ENCODE peak calls at places on chromosome 17, in ten cellular contexts. Q is fibroblast of lung, C is mucosa of descending colon, Z is colonic mucosa, F is ACHN, O is Daoy, A is T47D, G is A549, J is SW480, R is GM13977. V is an unnamed sample.

GRCh38 chr17:19979917-19980770 is 2.5 kb upstream of the AKAP10 start:
- DNase-seq in Q (no peak), C (peak; percentile 20), Z (peak; percentile 19), F (no peak), O (no peak), A (no peak), G (no peak), J (no peak), R (no peak), V (no peak)

GRCh38 chr17:35222452-35222851 is 20.4 kb upstream of the SLFN5 start:
- DNase-seq in Q (no peak), C (no peak), Z (no peak), F (no peak), O (no peak), A (no peak), G (no peak), J (no peak), R (no peak), V (no peak)

GRCh38 chr17:83179378-83179777 is 100.0 kb downstream of the METRNL start:
- DNase-seq in Q (no peak), C (no peak), Z (peak; percentile 14), F (no peak), O (no peak), A (no peak), G (no peak), J (no peak), R (no peak), V (no peak)

GRCh38 chr17:61574542-61575351 is 16.3 kb downstream of the NACA2 start:
- DNase-seq in Q (peak; percentile 41), C (peak; percentile 50), Z (peak; percentile 38), F (peak; percentile 36), O (peak; percentile 56), A (peak; percentile 64), G (peak; percentile 80), J (peak; percentile 75), R (no peak), V (no peak)

GRCh38 chr17:77346765-77347164 is 206.0 kb downstream of the SEC14L1 start:
- DNase-seq in Q (no peak), C (no peak), Z (peak; percentile 11), F (no peak), O (no peak), A (no peak), G (no peak), J (no peak), R (no peak), V (no peak)

GRCh38 chr17:72169823-72170222 is 49.0 kb downstream of the SOX9 start:
- DNase-seq in Q (no peak), C (no peak), Z (no peak), F (no peak), O (no peak), A (no peak), G (no peak), J (no peak), R (peak; percentile 21), V (no peak)

GRCh38 chr17:57114085-57114673 is 29.1 kb downstream of the AKAP1 start:
- DNase-seq in Q (no peak), C (peak; percentile 78), Z (peak; percentile 66), F (peak; percentile 51), O (peak; percentile 37), A (peak; percentile 54), G (peak; percentile 76), J (no peak), R (peak; percentile 78), V (peak; percentile 43)

GRCh38 chr17:1487939-1488825 is 4.3 kb downstream of the MYO1C start:
- DNase-seq in Q (peak; percentile 84), C (peak; percentile 90), Z (peak; percentile 89), F (peak; percentile 93), O (peak; percentile 93), A (peak; percentile 91), G (peak; percentile 74), J (peak; percentile 86), R (peak; percentile 90), V (peak; percentile 64)

GRCh38 chr17:76009447-76009846 is 8.8 kb downstream of the CDK3 start:
- DNase-seq in Q (no peak), C (no peak), Z (no peak), F (no peak), O (no peak), A (no peak), G (no peak), J (no peak), R (no peak), V (no peak)

GRCh38 chr17:420479-421175 is 68.0 kb upstream of the RPH3AL start:
- DNase-seq in Q (no peak), C (no peak), Z (no peak), F (no peak), O (no peak), A (no peak), G (no peak), J (no peak), R (no peak), V (no peak)

GRCh38 chr17:60720763-60721531 is 43.3 kb downstream of the BCAS3 start:
- DNase-seq in Q (peak; percentile 63), C (peak; percentile 70), Z (peak; percentile 50), F (peak; percentile 70), O (peak; percentile 34), A (peak; percentile 80), G (peak; percentile 63), J (peak; percentile 33), R (peak; percentile 65), V (no peak)

GRCh38 chr17:59347975-59348391 is 16.5 kb downstream of the YPEL2 start:
- DNase-seq in Q (no peak), C (no peak), Z (no peak), F (no peak), O (peak; percentile 8), A (no peak), G (no peak), J (no peak), R (no peak), V (no peak)

GRCh38 chr17:6796887-6797490 is 21.0 kb downstream of the FBXO39 start:
- DNase-seq in Q (peak; percentile 32), C (no peak), Z (no peak), F (no peak), O (peak; percentile 77), A (no peak), G (no peak), J (peak; percentile 61), R (no peak), V (no peak)

GRCh38 chr17:76079577-76080206 is 710 bp downstream of the ZACN start:
- DNase-seq in Q (no peak), C (no peak), Z (no peak), F (no peak), O (no peak), A (peak; percentile 52), G (no peak), J (peak; percentile 33), R (no peak), V (no peak)

GRCh38 chr17:20266806-20267458 is 200.4 kb downstream of the LGALS9B start:
- DNase-seq in Q (peak; percentile 89), C (no peak), Z (no peak), F (peak; percentile 28), O (peak; percentile 23), A (no peak), G (no peak), J (peak; percentile 13), R (no peak), V (no peak)

GRCh38 chr17:80123791-80124190 is 22.4 kb downstream of the GAA start:
- DNase-seq in Q (peak; percentile 76), C (no peak), Z (no peak), F (no peak), O (peak; percentile 49), A (no peak), G (no peak), J (no peak), R (peak; percentile 14), V (no peak)

GRCh38 chr17:5630434-5630833 is 46.1 kb upstream of the NLRP1 start:
- DNase-seq in Q (peak; percentile 48), C (no peak), Z (no peak), F (no peak), O (peak; percentile 69), A (no peak), G (no peak), J (no peak), R (no peak), V (no peak)

GRCh38 chr17:265726-266125 is 84.3 kb upstream of the DOC2B start:
- DNase-seq in Q (no peak), C (no peak), Z (peak; percentile 10), F (no peak), O (no peak), A (no peak), G (no peak), J (no peak), R (no peak), V (no peak)

GRCh38 chr17:44757918-44758413 is 822 bp upstream of the ADAM11 start:
- DNase-seq in Q (no peak), C (no peak), Z (no peak), F (no peak), O (no peak), A (no peak), G (no peak), J (no peak), R (no peak), V (no peak)

GRCh38 chr17:28937044-28937729 is 14.1 kb downstream of the PHF12 start:
- DNase-seq in Q (no peak), C (no peak), Z (peak; percentile 37), F (no peak), O (no peak), A (peak; percentile 67), G (no peak), J (no peak), R (no peak), V (no peak)

GRCh38 chr17:50950002-50950877 is 84.1 kb upstream of the TOB1 start:
- DNase-seq in Q (peak; percentile 90), C (peak; percentile 82), Z (peak; percentile 86), F (peak; percentile 90), O (peak; percentile 68), A (peak; percentile 94), G (peak; percentile 96), J (peak; percentile 77), R (peak; percentile 77), V (peak; percentile 26)

GRCh38 chr17:76681222-76682137 is 29.3 kb downstream of the MXRA7 start:
- DNase-seq in Q (peak; percentile 52), C (peak; percentile 90), Z (peak; percentile 89), F (peak; percentile 60), O (peak; percentile 73), A (peak; percentile 85), G (peak; percentile 84), J (peak; percentile 53), R (peak; percentile 79), V (peak; percentile 43)

GRCh38 chr17:16516594-16517018 is 24.6 kb upstream of the LRRC75A start:
- DNase-seq in Q (peak; percentile 85), C (no peak), Z (no peak), F (peak; percentile 52), O (peak; percentile 83), A (no peak), G (peak; percentile 63), J (peak; percentile 83), R (no peak), V (no peak)

GRCh38 chr17:9684955-9685621 is 39.8 kb downstream of the USP43 start:
- DNase-seq in Q (peak; percentile 47), C (no peak), Z (no peak), F (no peak), O (peak; percentile 30), A (no peak), G (no peak), J (no peak), R (no peak), V (no peak)

GRCh38 chr17:671076-671762 is 43.4 kb downstream of the VPS53 start:
- DNase-seq in Q (no peak), C (no peak), Z (no peak), F (no peak), O (no peak), A (no peak), G (no peak), J (no peak), R (no peak), V (no peak)

V was measured in activated T-helper 9 cell treated with anti-CD3 and anti-CD28 coated beads, Interleukin-2, amount 50 U/mL, for 16 hours.